ENCODE peak calls at places on chromosomes 12 and 14, in six cellular contexts. G, H, T, Z, M and E are unnamed samples.

GRCh38 chr14:67532998-67533753 is at the start of gene PLEKHH1:
- DNase-seq in H (peak; percentile 57), Z (peak; percentile 63), T (peak; percentile 83), G (peak; percentile 61), M (peak; percentile 74), E (peak; percentile 87)

GRCh38 chr14:99534863-99535262 is 53.7 kb downstream of the CCNK start:
- DNase-seq in T (no peak), G (peak; percentile 51), H (no peak), M (no peak), Z (no peak), E (no peak)

GRCh38 chr12:1993871-1994371 is 10.3 kb downstream of the DCP1B start:
- DNase-seq in T (no peak), M (peak; percentile 95), Z (no peak), G (no peak), H (peak; percentile 95), E (no peak)

GRCh38 chr12:93094988-93095737 is 166.1 kb upstream of the EEA1 start:
- DNase-seq in T (no peak), H (no peak), Z (no peak), M (no peak), G (no peak), E (no peak)

GRCh38 chr14:81981311-81981675 is 447.6 kb upstream of the SEL1L start:
- DNase-seq in G (no peak), M (no peak), Z (no peak), H (no peak), T (no peak), E (no peak)

GRCh38 chr12:704516-705242 is 41.4 kb upstream of the NINJ2 start:
- DNase-seq in T (no peak), Z (no peak), H (no peak), M (no peak), G (no peak), E (no peak)

GRCh38 chr12:20885116-20885515 is 74.6 kb downstream of the SLCO1B3 start:
- DNase-seq in T (no peak), H (no peak), G (no peak), Z (no peak), M (no peak), E (no peak)

GRCh38 chr14:68306934-68307758 is 485.7 kb downstream of the ZFP36L1 start:
- DNase-seq in T (no peak), Z (no peak), H (peak; percentile 51), M (no peak), G (no peak), E (no peak)

GRCh38 chr12:110179291-110179690 is 55.1 kb downstream of the IFT81 start:
- DNase-seq in T (no peak), G (no peak), H (peak; percentile 69), M (peak; percentile 26), Z (no peak), E (no peak)

GRCh38 chr12:85825751-85826150 is 10.5 kb downstream of the RASSF9 start:
- DNase-seq in M (no peak), T (no peak), G (no peak), Z (no peak), H (no peak), E (no peak)

GRCh38 chr14:92259613-92260357 is 63.2 kb upstream of the SLC24A4 start:
- DNase-seq in G (no peak), Z (no peak), M (no peak), H (no peak), T (no peak), E (no peak)

GRCh38 chr14:85587152-85587697 is 57.3 kb downstream of the FLRT2 start:
- DNase-seq in H (peak; percentile 63), Z (no peak), M (peak; percentile 75), T (no peak), G (no peak), E (no peak)

GRCh38 chr14:89011727-89012271 is 187.3 kb downstream of the TTC8 start:
- DNase-seq in G (no peak), H (no peak), Z (no peak), M (no peak), T (no peak), E (peak; percentile 30)

GRCh38 chr14:89013098-89013504 is 188.7 kb downstream of the TTC8 start:
- DNase-seq in Z (no peak), M (peak; percentile 32), T (peak; percentile 73), G (no peak), H (peak; percentile 11), E (peak; percentile 88)

GRCh38 chr14:89013698-89014569 is 189.5 kb downstream of the TTC8 start:
- DNase-seq in H (no peak), M (no peak), Z (no peak), G (no peak), T (no peak), E (no peak)

GRCh38 chr14:89012272-89013097 is 188.0 kb downstream of the TTC8 start:
- DNase-seq in M (no peak), H (no peak), T (no peak), Z (no peak), G (no peak), E (peak; percentile 82)

DNA sequence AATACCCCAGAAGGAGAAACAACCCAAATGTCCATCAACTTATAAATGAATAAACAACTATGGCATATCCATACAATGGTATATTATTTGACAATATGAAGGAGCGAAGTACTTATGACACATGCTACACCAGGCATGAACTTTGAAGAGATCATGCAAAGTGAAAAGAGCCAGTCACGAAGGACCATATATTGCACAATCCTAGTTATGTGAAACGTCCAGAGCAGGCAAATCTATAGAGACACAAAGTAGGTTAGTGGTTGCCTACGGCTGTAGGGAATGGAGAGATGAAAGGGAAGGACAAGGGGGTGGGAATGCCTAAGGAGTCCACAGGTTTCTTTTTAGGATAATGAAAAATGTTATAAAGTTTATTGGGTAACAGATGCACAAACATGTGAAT is 186.9 kb downstream of the TTC8 start:
- DNase-seq in G (no peak), T (no peak), M (no peak), H (no peak), Z (no peak), E (no peak)
- H2AK5ac ChIP-seq in G (no peak overlapping the region), T (no peak overlapping the region), M (no peak overlapping the region), H (no peak overlapping the region), Z (no peak overlapping the region), E (no peak overlapping the region)

GRCh38 chr12:113709456-113709855 is 237.8 kb upstream of the LHX5 start:
- DNase-seq in M (no peak), H (no peak), T (no peak), G (no peak), Z (no peak), E (no peak)

GRCh38 chr12:113712481-113712880 is 240.8 kb upstream of the LHX5 start:
- DNase-seq in G (no peak), T (no peak), Z (no peak), M (no peak), H (no peak), E (no peak)

DNA sequence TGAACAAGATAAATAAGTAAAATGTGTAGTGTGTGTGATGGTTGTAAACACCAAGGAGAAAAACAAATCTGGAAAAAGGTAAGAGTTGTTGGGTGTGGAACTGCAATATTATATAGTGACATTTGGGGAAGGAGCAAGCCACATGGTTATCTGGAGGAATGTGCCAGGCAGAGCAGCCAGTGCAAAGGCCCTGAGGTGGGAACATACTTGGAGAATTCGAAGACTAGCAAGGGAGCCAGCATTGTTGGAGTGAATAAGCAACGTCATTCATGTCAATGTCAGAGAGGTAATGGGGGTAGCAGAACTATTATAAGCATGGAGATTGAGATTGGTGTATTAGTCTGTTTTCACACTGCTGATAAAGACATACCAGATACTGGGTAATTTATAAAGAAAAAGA is 241.5 kb upstream of the LHX5 start:
- DNase-seq in G (no peak), T (no peak), H (no peak), Z (no peak), M (no peak), E (no peak)
- H2BK15ac ChIP-seq in G (no peak overlapping the region), T (no peak overlapping the region), H (no peak overlapping the region), Z (no peak overlapping the region), M (no peak overlapping the region), E (no peak overlapping the region)

GRCh38 chr14:74941676-74942097 is 13.7 kb downstream of the PGF start:
- DNase-seq in M (peak; percentile 63), G (no peak), T (no peak), Z (no peak), H (peak; percentile 57), E (no peak)

GRCh38 chr14:74938873-74939495 is 15.9 kb upstream of the RPS6KL1 start:
- DNase-seq in H (no peak), T (no peak), G (no peak), Z (no peak), M (no peak), E (no peak)

GRCh38 chr14:74942608-74943007 is 12.8 kb downstream of the PGF start:
- DNase-seq in M (no peak), Z (no peak), G (no peak), T (no peak), H (no peak), E (no peak)

GRCh38 chr14:74942164-74942563 is 13.2 kb downstream of the PGF start:
- DNase-seq in G (no peak), M (no peak), H (no peak), T (no peak), Z (no peak), E (no peak)

GRCh38 chr14:74940956-74941565 is 14.3 kb downstream of the PGF start:
- DNase-seq in Z (no peak), G (no peak), T (no peak), H (no peak), M (no peak), E (no peak)
- H2AK5ac ChIP-seq in Z (no peak overlapping the region), G (no peak overlapping the region), T (no peak overlapping the region), H (peak overlapping the region; percentile 95), M (peak overlapping the region; percentile 85), E (no peak overlapping the region)

DNA sequence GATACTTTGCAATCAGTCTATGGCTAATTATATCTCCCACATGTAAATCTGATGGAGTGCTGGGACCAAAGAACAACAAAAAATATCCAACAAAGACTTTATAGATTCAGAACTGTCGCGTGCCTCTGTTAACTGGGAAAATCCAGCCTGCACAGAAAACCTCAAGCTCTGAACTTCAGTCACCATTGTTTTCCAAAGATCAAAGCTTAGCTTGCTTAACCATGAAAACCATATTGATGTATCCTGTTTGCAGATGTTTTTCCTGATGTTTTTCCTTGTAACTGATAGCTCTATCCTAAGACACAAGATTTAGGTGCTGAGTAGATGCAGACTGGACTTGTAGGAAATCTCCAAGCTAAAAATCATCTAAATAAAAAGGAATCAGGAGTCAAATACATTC is 163.7 kb downstream of the GXYLT1 start:
- DNase-seq in M (no peak), G (no peak), T (no peak), H (no peak), Z (no peak), E (no peak)
- H2BK15ac ChIP-seq in M (no peak overlapping the region), G (no peak overlapping the region), T (no peak overlapping the region), H (no peak overlapping the region), Z (no peak overlapping the region), E (no peak overlapping the region)